ENCODE peak calls at places on chromosomes 4 and X, in eight cellular contexts. One of them, this sample, is unnamed.

GRCh38 chrX:118212817-118213183 is 96.2 kb upstream of the KLHL13 start:
- DNase-seq in tibial artery: no peak
- DNase-seq in COLO829: no peak
- DNase-seq in immature natural killer cell: no peak
- DNase-seq in C1 segment of cervical spinal cord: no peak
- DNase-seq in NCI-H2081 treated with DMSO at 0.1 percent for 48 hours: no peak
- DNase-seq in iris pigment epithelial cell: no peak
- DNase-seq in CD8-positive, alpha-beta memory T cell: no peak
- DNase-seq in this sample: no peak

GRCh38 chr4:168569066-168569908 is 72.4 kb downstream of the PALLD start:
- DNase-seq in tibial artery: no peak
- DNase-seq in COLO829: no peak
- DNase-seq in immature natural killer cell: no peak
- DNase-seq in C1 segment of cervical spinal cord: no peak
- DNase-seq in NCI-H2081 treated with DMSO at 0.1 percent for 48 hours: no peak
- DNase-seq in iris pigment epithelial cell: peak
- DNase-seq in CD8-positive, alpha-beta memory T cell: no peak
- DNase-seq in this sample: no peak

GRCh38 chr4:173343832-173344397 is 9.8 kb upstream of the HMGB2 start:
- DNase-seq in tibial artery: no peak
- DNase-seq in COLO829: no peak
- DNase-seq in immature natural killer cell: no peak
- DNase-seq in C1 segment of cervical spinal cord: no peak
- DNase-seq in NCI-H2081 treated with DMSO at 0.1 percent for 48 hours: no peak
- DNase-seq in iris pigment epithelial cell: no peak
- DNase-seq in CD8-positive, alpha-beta memory T cell: no peak
- DNase-seq in this sample: no peak

GRCh38 chrX:16825306-16826035 is 39.2 kb downstream of the TXLNG start:
- DNase-seq in tibial artery: no peak
- DNase-seq in COLO829: no peak
- DNase-seq in immature natural killer cell: no peak
- DNase-seq in C1 segment of cervical spinal cord: no peak
- DNase-seq in NCI-H2081 treated with DMSO at 0.1 percent for 48 hours: no peak
- DNase-seq in iris pigment epithelial cell: peak
- DNase-seq in CD8-positive, alpha-beta memory T cell: no peak
- DNase-seq in this sample: no peak

GRCh38 chrX:2901367-2902036 is 27.6 kb downstream of the ARSD start:
- DNase-seq in tibial artery: no peak
- DNase-seq in COLO829: no peak
- DNase-seq in immature natural killer cell: no peak
- DNase-seq in C1 segment of cervical spinal cord: no peak
- DNase-seq in NCI-H2081 treated with DMSO at 0.1 percent for 48 hours: no peak
- DNase-seq in iris pigment epithelial cell: peak
- DNase-seq in CD8-positive, alpha-beta memory T cell: no peak
- DNase-seq in this sample: no peak

GRCh38 chr4:83660578-83660977 is 124.7 kb downstream of the GPAT3 start:
- DNase-seq in tibial artery: no peak
- DNase-seq in COLO829: no peak
- DNase-seq in immature natural killer cell: no peak
- DNase-seq in C1 segment of cervical spinal cord: no peak
- DNase-seq in NCI-H2081 treated with DMSO at 0.1 percent for 48 hours: no peak
- DNase-seq in iris pigment epithelial cell: no peak
- DNase-seq in CD8-positive, alpha-beta memory T cell: no peak
- DNase-seq in this sample: no peak

GRCh38 chr4:73409012-73409862 is 5.2 kb downstream of the ALB start:
- DNase-seq in tibial artery: no peak
- DNase-seq in COLO829: no peak
- DNase-seq in immature natural killer cell: no peak
- DNase-seq in C1 segment of cervical spinal cord: no peak
- DNase-seq in NCI-H2081 treated with DMSO at 0.1 percent for 48 hours: no peak
- DNase-seq in iris pigment epithelial cell: no peak
- DNase-seq in CD8-positive, alpha-beta memory T cell: no peak
- DNase-seq in this sample: no peak

GRCh38 chr4:139666735-139667266 is 1.2 kb downstream of the MGST2 start:
- DNase-seq in tibial artery: no peak
- DNase-seq in COLO829: no peak
- DNase-seq in immature natural killer cell: peak
- DNase-seq in C1 segment of cervical spinal cord: no peak
- DNase-seq in NCI-H2081 treated with DMSO at 0.1 percent for 48 hours: peak
- DNase-seq in iris pigment epithelial cell: peak
- DNase-seq in CD8-positive, alpha-beta memory T cell: no peak
- DNase-seq in this sample: peak

GRCh38 chr4:13364178-13364577 is 120.0 kb downstream of the RAB28 start:
- DNase-seq in tibial artery: no peak
- DNase-seq in COLO829: no peak
- DNase-seq in immature natural killer cell: no peak
- DNase-seq in C1 segment of cervical spinal cord: no peak
- DNase-seq in NCI-H2081 treated with DMSO at 0.1 percent for 48 hours: no peak
- DNase-seq in iris pigment epithelial cell: no peak
- DNase-seq in CD8-positive, alpha-beta memory T cell: no peak
- DNase-seq in this sample: no peak

GRCh38 chrX:6021316-6022091 is 207.2 kb downstream of the NLGN4X start:
- DNase-seq in tibial artery: no peak
- DNase-seq in COLO829: peak
- DNase-seq in immature natural killer cell: no peak
- DNase-seq in C1 segment of cervical spinal cord: peak
- DNase-seq in NCI-H2081 treated with DMSO at 0.1 percent for 48 hours: no peak
- DNase-seq in iris pigment epithelial cell: peak
- DNase-seq in CD8-positive, alpha-beta memory T cell: no peak
- DNase-seq in this sample: no peak

GRCh38 chr4:23904639-23905061 is 14.8 kb upstream of the PPARGC1A start:
- DNase-seq in tibial artery: no peak
- DNase-seq in COLO829: no peak
- DNase-seq in immature natural killer cell: no peak
- DNase-seq in C1 segment of cervical spinal cord: no peak
- DNase-seq in NCI-H2081 treated with DMSO at 0.1 percent for 48 hours: no peak
- DNase-seq in iris pigment epithelial cell: no peak
- DNase-seq in CD8-positive, alpha-beta memory T cell: no peak
- DNase-seq in this sample: no peak

GRCh38 chrX:1002611-1003010 is 209.8 kb downstream of the CRLF2 start:
- DNase-seq in tibial artery: peak
- DNase-seq in COLO829: no peak
- DNase-seq in immature natural killer cell: no peak
- DNase-seq in C1 segment of cervical spinal cord: no peak
- DNase-seq in NCI-H2081 treated with DMSO at 0.1 percent for 48 hours: no peak
- DNase-seq in iris pigment epithelial cell: no peak
- DNase-seq in CD8-positive, alpha-beta memory T cell: no peak
- DNase-seq in this sample: no peak

GRCh38 chrX:13285229-13285628 is 34.6 kb downstream of the ATXN3L start:
- DNase-seq in tibial artery: no peak
- DNase-seq in COLO829: no peak
- DNase-seq in immature natural killer cell: no peak
- DNase-seq in C1 segment of cervical spinal cord: no peak
- DNase-seq in NCI-H2081 treated with DMSO at 0.1 percent for 48 hours: no peak
- DNase-seq in iris pigment epithelial cell: no peak
- DNase-seq in CD8-positive, alpha-beta memory T cell: no peak
- DNase-seq in this sample: no peak

GRCh38 chr4:121108557-121108956 is 36.2 kb upstream of the NDNF start:
- DNase-seq in tibial artery: no peak
- DNase-seq in COLO829: no peak
- DNase-seq in immature natural killer cell: no peak
- DNase-seq in C1 segment of cervical spinal cord: no peak
- DNase-seq in NCI-H2081 treated with DMSO at 0.1 percent for 48 hours: peak
- DNase-seq in iris pigment epithelial cell: no peak
- DNase-seq in CD8-positive, alpha-beta memory T cell: no peak
- DNase-seq in this sample: no peak

GRCh38 chrX:139077303-139078131 is 366.0 kb upstream of the FGF13 start:
- DNase-seq in tibial artery: no peak
- DNase-seq in COLO829: peak
- DNase-seq in immature natural killer cell: no peak
- DNase-seq in C1 segment of cervical spinal cord: no peak
- DNase-seq in NCI-H2081 treated with DMSO at 0.1 percent for 48 hours: no peak
- DNase-seq in iris pigment epithelial cell: peak
- DNase-seq in CD8-positive, alpha-beta memory T cell: no peak
- DNase-seq in this sample: no peak